ENCODE peak calls at places on chromosomes 7 and 10, in six cellular contexts. D, E, W, Z, P and K are unnamed samples.

GRCh38 chr10:31099664-31100063 is 68.0 kb upstream of the ZNF438 start:
- DNase-seq in E (no peak), D (no peak), P (peak), W (peak), Z (no peak), K (no peak)

GRCh38 chr10:46236941-46237681 is 49.7 kb upstream of the ANTXRL start:
- DNase-seq in W (peak), P (no peak), E (no peak), Z (no peak), D (no peak), K (no peak)

GRCh38 chr7:94409561-94409960 is 14.9 kb downstream of the COL1A2 start:
- DNase-seq in D (no peak), Z (no peak), W (no peak), E (no peak), P (no peak), K (no peak)

GRCh38 chr7:91265693-91266066 is 1.4 kb downstream of the FZD1 start:
- DNase-seq in Z (no peak), W (no peak), E (peak), D (no peak), P (no peak), K (no peak)

GRCh38 chr7:29976265-29976664 is 13.3 kb downstream of the SCRN1 start:
- DNase-seq in E (no peak), P (peak), D (peak), Z (no peak), W (no peak), K (no peak)

GRCh38 chr10:52653510-52653909 is 119.1 kb downstream of the MBL2 start:
- DNase-seq in E (no peak), P (no peak), W (no peak), D (no peak), Z (no peak), K (no peak)

GRCh38 chr10:19917756-19918478 is 101.7 kb downstream of the PLXDC2 start:
- DNase-seq in W (no peak), D (no peak), Z (peak), P (no peak), E (no peak), K (no peak)

GRCh38 chr10:86647773-86648705 is 6.3 kb upstream of the OPN4 start:
- DNase-seq in E (no peak), P (no peak), W (peak), Z (no peak), D (peak), K (no peak)

GRCh38 chr10:102524746-102525145 is 21.0 kb downstream of the SUFU start:
- DNase-seq in D (no peak), W (no peak), Z (no peak), E (no peak), P (no peak), K (no peak)

GRCh38 chr10:19974138-19974537 is 157.9 kb downstream of the PLXDC2 start:
- DNase-seq in Z (no peak), W (no peak), P (no peak), E (no peak), D (peak), K (no peak)

GRCh38 chr7:27392477-27392876 is 149.9 kb downstream of the EVX1 start:
- DNase-seq in P (no peak), D (no peak), W (no peak), E (no peak), Z (no peak), K (no peak)

GRCh38 chr7:27389508-27389907 is 146.9 kb downstream of the EVX1 start:
- DNase-seq in E (no peak), D (no peak), P (no peak), W (no peak), Z (no peak), K (no peak)

GRCh38 chr7:27382307-27382706 is 139.7 kb downstream of the EVX1 start:
- DNase-seq in P (no peak), E (no peak), Z (no peak), D (no peak), W (no peak), K (no peak)

GRCh38 chr7:27386581-27386980 is 144.0 kb downstream of the EVX1 start:
- DNase-seq in Z (no peak), E (no peak), W (no peak), P (no peak), D (no peak), K (no peak)
- H2BK15ac ChIP-seq in Z (no peak), E (no peak), W (no peak), P (no peak), D (no peak), K (no peak)

DNA sequence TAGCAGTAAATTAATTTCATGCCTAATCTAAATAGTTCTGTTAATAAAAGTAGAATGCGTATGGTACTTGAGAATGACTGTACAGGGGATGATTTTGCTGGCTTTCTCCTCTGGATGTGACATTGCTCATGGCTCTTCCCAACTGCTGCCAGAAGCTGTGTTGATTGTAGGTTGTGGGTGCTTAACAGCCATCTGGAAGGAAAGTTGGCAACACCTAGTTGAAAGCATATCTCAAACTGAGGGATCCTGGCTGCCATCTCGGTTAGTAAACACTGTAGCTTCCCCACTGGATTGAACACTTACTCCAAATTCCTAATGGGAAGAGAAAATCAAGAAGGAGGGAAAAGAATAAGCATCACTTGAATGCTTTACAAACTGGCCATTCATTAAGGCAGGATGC is 130.9 kb downstream of the NXPH1 start:
- DNase-seq in D (no peak), W (no peak), P (no peak), E (no peak), Z (no peak), K (no peak)
- H2BK15ac ChIP-seq in D (no peak), W (no peak), P (no peak), E (no peak), Z (no peak), K (no peak)

GRCh38 chr7:46444266-46444665 is 523.2 kb upstream of the IGFBP3 start:
- DNase-seq in Z (no peak), W (no peak), D (no peak), P (no peak), E (no peak), K (no peak)
- H2BK15ac ChIP-seq in Z (no peak), W (no peak), D (no peak), P (no peak), E (no peak), K (no peak)

DNA sequence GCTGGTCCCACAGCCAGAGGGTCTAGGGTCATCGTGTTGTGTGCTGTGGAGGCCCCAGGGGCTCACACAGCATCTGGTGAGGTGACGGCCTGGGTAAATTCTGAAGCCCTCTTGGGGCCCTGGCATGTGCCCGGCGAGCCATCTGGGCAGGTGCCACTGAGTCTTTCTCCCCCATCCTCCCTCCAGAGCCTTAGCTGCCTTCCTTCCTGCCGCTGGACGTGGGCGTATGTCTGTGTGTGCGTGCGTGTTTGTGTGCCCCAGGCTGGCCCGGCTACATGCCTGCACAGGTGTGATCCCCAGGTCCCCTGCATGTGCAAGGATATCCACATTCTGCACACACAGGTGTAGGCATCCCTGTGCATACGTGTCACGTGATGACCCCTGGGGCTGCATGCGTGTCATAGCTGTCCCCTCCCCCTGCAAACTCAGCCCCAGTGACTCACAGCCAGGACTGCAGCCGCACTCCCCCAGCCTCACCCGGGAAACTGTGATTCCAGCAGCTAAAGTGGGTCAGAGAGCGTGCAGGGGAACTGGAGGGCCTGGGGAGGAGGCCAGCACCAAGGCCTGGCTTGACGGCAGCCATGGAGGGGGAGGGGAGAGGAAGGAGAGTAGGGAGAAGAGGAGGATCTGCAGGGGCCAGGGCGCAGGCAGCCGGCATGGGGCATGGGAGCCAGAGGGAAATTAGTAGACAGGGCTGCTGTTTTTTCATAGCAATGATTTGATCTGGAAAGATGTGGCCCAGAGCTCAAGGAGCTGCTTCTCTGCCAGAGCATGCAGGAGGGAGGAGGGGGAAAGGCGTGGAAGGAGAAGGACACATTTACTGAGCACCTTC is 46.4 kb downstream of the ELFN1 start:
- DNase-seq in Z (no peak), D (peak), W (no peak), P (peak), E (no peak), K (no peak)
- H2BK15ac ChIP-seq in Z (no peak), D (peak), W (peak), P (no peak), E (no peak), K (no peak)

GRCh38 chr7:102469972-102470825 is 5.4 kb downstream of the LRWD1 start:
- DNase-seq in W (peak), P (no peak), Z (no peak), D (no peak), E (no peak), K (no peak)
- H2BK15ac ChIP-seq in W (no peak), P (no peak), Z (no peak), D (no peak), E (no peak), K (no peak)

DNA sequence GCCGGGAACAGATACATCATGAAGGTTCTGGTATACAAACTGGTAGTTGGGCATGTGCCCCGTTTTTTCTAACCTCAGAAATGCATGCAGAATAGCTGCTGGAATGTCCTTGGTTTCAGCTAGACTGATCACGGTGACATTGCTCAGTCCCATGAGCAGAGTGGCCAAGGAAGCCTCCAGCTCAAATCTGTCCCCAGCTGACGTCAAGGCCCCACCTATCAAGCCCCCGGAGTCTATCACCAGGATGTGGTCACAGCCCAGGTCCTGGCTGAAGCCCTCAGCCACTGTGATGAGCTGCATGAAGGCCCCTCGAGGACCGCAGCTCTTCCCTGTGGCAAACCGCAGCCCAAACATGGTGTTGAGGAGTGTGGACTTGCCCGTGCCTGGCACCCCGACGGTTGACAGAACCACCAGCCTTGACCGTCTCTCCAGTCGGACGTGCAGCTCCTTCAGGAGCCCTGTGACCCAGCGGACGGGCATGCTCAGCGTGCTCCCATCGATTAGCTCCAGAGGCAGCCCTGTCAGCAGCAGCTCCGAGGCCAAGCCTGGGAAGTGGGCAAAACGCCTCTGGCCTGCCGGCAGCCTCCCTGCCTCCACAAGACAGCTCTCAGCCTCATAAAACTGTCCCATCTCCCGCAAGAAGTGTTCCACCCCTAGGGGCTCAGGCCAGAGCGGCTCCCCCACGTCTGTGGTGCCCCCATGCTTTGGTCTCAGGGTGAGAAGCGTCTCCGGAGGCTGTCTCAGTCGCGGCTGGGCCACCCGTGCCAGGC is 7.8 kb upstream of the MRPS24 start:
- DNase-seq in W (no peak), P (no peak), D (no peak), E (no peak), Z (no peak), K (no peak)
- H2BK15ac ChIP-seq in W (no peak), P (no peak), D (no peak), E (no peak), Z (no peak), K (no peak)

GRCh38 chr10:43036581-43037428 is 40.1 kb upstream of the RET start:
- DNase-seq in D (no peak), W (no peak), E (no peak), P (no peak), Z (no peak), K (no peak)
- H2BK15ac ChIP-seq in D (no peak), W (peak), E (no peak), P (no peak), Z (no peak), K (no peak)